ENCODE peak calls at places on chromosomes 7 and 10, in five cellular contexts. R is A549, J is H1, B is HepG2, D is HCT116. O is an unnamed sample.

GRCh38 chr7:27560706-27561235 is 101.9 kb downstream of the HIBADH start:
- DNase-seq in R (no peak), J (no peak), B (no peak), D (no peak), O (no peak)

GRCh38 chr10:120713573-120713972 is 137.6 kb upstream of the WDR11 start:
- DNase-seq in R (no peak), J (no peak), B (no peak), D (no peak), O (no peak)

GRCh38 chr10:33883881-33884280 is 549.4 kb upstream of the NRP1 start:
- DNase-seq in R (no peak), J (no peak), B (no peak), D (no peak), O (no peak)

GRCh38 chr10:132443605-132443997 is 46.6 kb downstream of the PWWP2B start:
- DNase-seq in R (peak; percentile 51), J (no peak), B (no peak), D (no peak), O (peak; percentile 69)

GRCh38 chr10:112955736-112956421 is 5.8 kb downstream of the TCF7L2 start:
- DNase-seq in R (peak; percentile 63), J (no peak), B (no peak), D (no peak), O (no peak)

GRCh38 chr10:69641261-69641980 is 11.4 kb downstream of the FAM241B start:
- DNase-seq in R (no peak), J (no peak), B (no peak), D (no peak), O (no peak)

GRCh38 chr10:116272497-116273221 is at the start of gene GFRA1:
- DNase-seq in R (peak; percentile 21), J (no peak), B (no peak), D (no peak), O (no peak)

GRCh38 chr10:100886946-100887345 is 25.8 kb upstream of the SLF2 start:
- DNase-seq in R (no peak), J (no peak), B (no peak), D (no peak), O (no peak)

GRCh38 chr10:90788987-90789386 is 68.9 kb downstream of the HTR7 start:
- DNase-seq in R (no peak), J (no peak), B (no peak), D (no peak), O (no peak)

GRCh38 chr7:104945599-104945956 is 68.4 kb upstream of the KMT2E start:
- DNase-seq in R (no peak), J (no peak), B (no peak), D (no peak), O (no peak)

GRCh38 chr10:43134126-43134905 is 3.9 kb upstream of the CSGALNACT2 start:
- DNase-seq in R (no peak), J (no peak), B (no peak), D (no peak), O (no peak)

GRCh38 chr10:28317735-28318134 is 14.9 kb upstream of the MPP7 start:
- DNase-seq in R (no peak), J (no peak), B (no peak), D (no peak), O (no peak)

GRCh38 chr7:16399265-16399801 is 22.0 kb downstream of the CRPPA start:
- DNase-seq in R (peak; percentile 18), J (no peak), B (no peak), D (no peak), O (no peak)

GRCh38 chr7:6889252-6889812 is 63.3 kb upstream of the CCZ1B start:
- DNase-seq in R (no peak), J (no peak), B (no peak), D (no peak), O (no peak)

GRCh38 chr10:90856261-90856660 is 1.6 kb downstream of the HTR7 start:
- DNase-seq in R (no peak), J (no peak), B (no peak), D (no peak), O (no peak)

DNA sequence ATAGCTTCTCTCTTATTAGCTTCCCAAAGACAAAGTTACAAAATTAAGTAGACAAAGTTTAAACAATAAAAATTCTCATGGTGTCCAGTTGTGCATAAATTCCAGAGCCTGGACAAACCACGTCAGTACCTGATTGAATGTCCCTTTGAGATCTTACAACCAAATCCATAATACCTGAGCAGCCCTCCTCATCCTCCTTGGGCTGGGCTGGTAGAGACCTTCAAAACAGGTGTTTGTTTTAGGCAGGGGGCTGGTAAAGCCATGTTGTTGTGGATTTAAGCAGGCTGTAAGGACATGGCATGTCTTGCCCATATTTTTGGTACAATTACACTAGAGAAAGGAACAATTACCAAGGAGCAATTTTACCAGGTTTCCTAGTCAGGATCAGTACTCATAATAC is 2.1 kb downstream of the IFIT5 start:
- DNase-seq in R (no peak), J (no peak), B (no peak), D (no peak), O (no peak)
- TF ChIP-seq MAX in R (no peak), J (no peak), B (no peak), D (no peak), O (no peak)

GRCh38 chr10:73915206-73915851 is 4.4 kb downstream of the PLAU start:
- DNase-seq in R (no peak), J (no peak), B (no peak), D (no peak), O (no peak)
- TF ChIP-seq POLR2A in R (no peak), J (no peak), B (no peak), D (no peak), O (no peak)

DNA sequence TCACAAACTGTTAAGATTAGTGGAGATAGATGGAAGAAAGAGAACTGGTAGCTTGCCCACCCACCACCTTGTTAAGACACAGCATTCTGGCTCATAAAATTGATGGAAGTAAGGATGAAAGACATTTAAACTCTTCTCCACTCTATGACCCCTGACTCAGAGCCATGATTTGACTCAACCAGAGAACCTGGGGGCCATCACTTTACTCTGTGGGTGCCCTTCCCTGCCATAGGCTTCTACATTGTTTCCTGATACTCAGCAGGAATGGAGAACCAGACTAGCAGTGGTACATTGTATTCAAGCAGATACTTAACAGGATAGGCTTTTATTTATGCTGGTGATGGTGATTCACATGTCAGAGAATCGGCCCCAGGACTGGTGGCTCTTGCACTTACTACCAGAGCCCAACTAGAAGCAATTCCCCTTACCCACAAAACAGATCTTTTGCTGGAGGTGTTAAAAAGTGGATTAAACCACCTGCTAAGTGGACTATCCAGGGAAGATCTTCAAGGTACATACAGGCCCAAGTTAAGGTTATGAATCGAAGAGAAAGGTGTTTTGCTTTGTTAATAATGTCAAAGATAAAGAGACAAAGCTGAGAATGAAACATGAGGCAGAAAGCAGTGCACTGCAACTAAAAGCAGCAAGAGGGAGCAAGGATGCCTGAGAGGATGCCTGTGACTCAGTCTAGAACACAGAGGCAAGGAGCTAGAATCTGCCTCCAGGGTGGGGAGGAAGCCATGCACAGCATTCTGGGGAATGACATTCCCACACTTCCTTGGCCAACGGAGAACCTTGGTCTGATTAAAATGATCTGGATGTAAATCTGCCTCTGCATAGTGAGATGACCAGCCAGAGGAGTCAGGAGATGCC is 36.0 kb upstream of the GLI3 start:
- DNase-seq in R (no peak), J (no peak), B (no peak), D (no peak), O (no peak)
- TF ChIP-seq CTCF in R (no peak), J (peak; percentile 34), B (no peak), D (no peak), O (no peak)

GRCh38 chr10:103467391-103467790 is 8.7 kb upstream of the CALHM1 start:
- DNase-seq in R (no peak), J (no peak), B (no peak), D (no peak), O (no peak)
- TF ChIP-seq MAX in R (no peak), J (no peak), B (no peak), D (no peak), O (no peak)

GRCh38 chr7:92836489-92837213 is at the start of gene CDK6:
- DNase-seq in R (peak; percentile 38), J (no peak), B (peak; percentile 55), D (no peak), O (peak; percentile 64)
- TF ChIP-seq POLR2A in R (no peak), J (no peak), B (peak; percentile 58), D (no peak), O (peak; percentile 18)